ENCODE peak calls at places on chromosomes 7 and 10, in four cellular contexts. I is CD4-positive, alpha-beta T cell; M is DND-41; D is right cardiac atrium. V is an unnamed sample.

GRCh38 chr7:149209518-149210269 is 14.3 kb downstream of the ZNF282 start:
- DNase-seq in I (peak; percentile 52), D (peak; percentile 57), M (peak; percentile 64), V (peak; percentile 55)

GRCh38 chr10:102815790-102816549 is 21.2 kb downstream of the CYP17A1 start:
- DNase-seq in D (peak; percentile 74), M (no peak), I (no peak), V (peak; percentile 68)

GRCh38 chr10:35712486-35712885 is 70.4 kb upstream of the FZD8 start:
- DNase-seq in D (no peak), I (no peak), M (no peak), V (no peak)

GRCh38 chr7:91182819-91183405 is 81.3 kb upstream of the FZD1 start:
- DNase-seq in M (no peak), I (no peak), D (no peak), V (no peak)

GRCh38 chr10:31118561-31118960 is 86.9 kb upstream of the ZNF438 start:
- DNase-seq in M (no peak), D (no peak), I (no peak), V (no peak)

GRCh38 chr10:80480852-80481251 is 26.7 kb downstream of the TSPAN14 start:
- DNase-seq in D (no peak), M (no peak), I (no peak), V (no peak)

GRCh38 chr7:7191137-7191536 is 8.8 kb downstream of the C1GALT1 start:
- DNase-seq in M (no peak), D (no peak), I (no peak), V (no peak)

GRCh38 chr10:101331960-101332359 is 22.0 kb upstream of the BTRC start:
- DNase-seq in I (no peak), D (no peak), M (no peak), V (no peak)

GRCh38 chr10:87860156-87860795 is 3.1 kb downstream of the KLLN start:
- DNase-seq in I (no peak), M (peak; percentile 54), D (no peak), V (peak; percentile 57)

GRCh38 chr10:28798428-28798955 is 121.2 kb downstream of the BAMBI start:
- DNase-seq in M (no peak), I (no peak), D (no peak), V (no peak)

GRCh38 chr7:93150200-93150835 is 2.1 kb upstream of the SAMD9L start:
- DNase-seq in D (no peak), M (no peak), I (no peak), V (no peak)

GRCh38 chr10:75208177-75208576 is 2.4 kb upstream of the VDAC2 start:
- DNase-seq in D (no peak), M (no peak), I (no peak), V (no peak)

GRCh38 chr7:26398436-26399308 is 107.0 kb downstream of the SNX10 start:
- DNase-seq in M (peak; percentile 16), I (no peak), D (peak; percentile 90), V (peak; percentile 73)

GRCh38 chr10:123149162-123149567 is 1.2 kb downstream of the HMX2 start:
- DNase-seq in I (no peak), M (no peak), D (no peak), V (no peak)

GRCh38 chr7:886626-887487 is 10.5 kb downstream of the GET4 start:
- DNase-seq in M (no peak), I (no peak), D (peak; percentile 87), V (no peak)

GRCh38 chr10:101512741-101513140 is 75.3 kb downstream of the POLL start:
- DNase-seq in I (no peak), D (no peak), M (no peak), V (no peak)

GRCh38 chr7:159031135-159031701 is 113.4 kb downstream of the VIPR2 start:
- DNase-seq in D (peak; percentile 93), M (no peak), I (no peak), V (peak; percentile 51)

GRCh38 chr10:80421369-80422220 is 13.2 kb downstream of the PRXL2A start:
- DNase-seq in M (no peak), D (no peak), I (no peak), V (no peak)

GRCh38 chr10:113679463-113680171 is at the start of gene CASP7:
- DNase-seq in I (peak; percentile 68), D (peak; percentile 92), M (peak; percentile 95), V (peak; percentile 74)

GRCh38 chr10:48926255-48926654 is 13.4 kb downstream of the LRRC18 start:
- DNase-seq in M (no peak), D (no peak), I (no peak), V (no peak)

GRCh38 chr10:43250925-43251663 is 15.8 kb downstream of the RASGEF1A start:
- DNase-seq in M (no peak), D (no peak), I (no peak), V (peak; percentile 10)

GRCh38 chr7:157940497-157940896 is 603.7 kb downstream of the DNAJB6 start:
- DNase-seq in D (no peak), M (no peak), I (no peak), V (no peak)

GRCh38 chr7:84178013-84178412 is 16.6 kb downstream of the SEMA3A start:
- DNase-seq in D (no peak), M (no peak), I (no peak), V (no peak)

GRCh38 chr10:1153805-1154351 is 97.7 kb downstream of the WDR37 start:
- DNase-seq in M (peak; percentile 30), D (no peak), I (no peak), V (peak; percentile 12)

GRCh38 chr7:69598487-69599148 is 343 bp downstream of the AUTS2 start:
- DNase-seq in I (no peak), M (peak; percentile 70), D (peak; percentile 60), V (peak; percentile 51)

GRCh38 chr7:140214075-140214684 is 37.4 kb upstream of the KDM7A start:
- DNase-seq in D (no peak), I (no peak), M (no peak), V (no peak)

GRCh38 chr10:11179231-11180105 is 161.8 kb downstream of the CELF2 start:
- DNase-seq in I (no peak), D (no peak), M (no peak), V (no peak)

GRCh38 chr10:11183000-11183399 is 165.3 kb downstream of the CELF2 start:
- DNase-seq in D (no peak), M (no peak), I (no peak), V (no peak)

GRCh38 chr10:11184093-11184492 is 166.4 kb downstream of the CELF2 start:
- DNase-seq in I (no peak), M (no peak), D (no peak), V (no peak)

GRCh38 chr10:11180228-11180627 is 162.6 kb downstream of the CELF2 start:
- DNase-seq in M (peak; percentile 56), I (peak; percentile 41), D (no peak), V (no peak)

GRCh38 chr10:11181996-11182395 is 164.3 kb downstream of the CELF2 start:
- DNase-seq in I (no peak), D (peak; percentile 78), M (no peak), V (peak; percentile 54)
- H3K27ac ChIP-seq in I (peak overlapping the region; percentile 75), D (peak overlapping the region; percentile 59), M (peak overlapping the region; percentile 43), V (no peak overlapping the region)

DNA sequence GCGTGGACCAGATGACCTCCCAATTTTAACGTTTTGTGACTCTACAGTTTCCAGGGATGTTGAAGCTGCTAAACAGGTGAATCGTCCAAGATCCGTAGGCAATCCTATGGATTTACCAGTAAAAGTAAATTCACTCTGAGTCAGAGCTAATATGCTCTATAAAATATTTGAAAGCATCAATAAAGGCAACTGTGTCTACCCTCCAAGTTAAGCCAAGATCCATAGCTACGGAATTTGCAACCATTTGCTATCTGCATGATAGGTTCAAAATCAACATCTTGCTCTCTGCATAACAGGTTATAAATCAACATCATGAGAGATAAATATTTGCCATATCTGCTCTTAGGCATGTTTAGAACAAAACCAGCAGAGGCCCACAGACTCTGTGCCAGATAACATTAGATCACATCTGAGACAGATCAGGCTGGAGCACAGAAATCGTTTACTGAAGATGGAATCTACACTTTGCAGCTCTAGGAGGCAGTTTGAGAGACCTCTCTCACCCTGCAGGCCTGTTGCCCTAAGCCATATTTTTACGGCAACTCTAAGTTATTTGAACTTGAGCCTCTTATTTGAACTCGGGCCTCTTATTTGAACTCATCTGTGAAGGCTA is 80.7 kb upstream of the PDCD4 start:
- DNase-seq in I (no peak), M (no peak), D (no peak), V (no peak)
- H3K27ac ChIP-seq in I (no peak overlapping the region), M (no peak overlapping the region), D (no peak overlapping the region), V (no peak overlapping the region)

GRCh38 chr7:131008840-131009651 is 275.0 kb upstream of the KLF14 start:
- DNase-seq in I (no peak), M (no peak), D (no peak), V (no peak)
- H3K27ac ChIP-seq in I (no peak overlapping the region), M (peak overlapping the region; percentile 80), D (no peak overlapping the region), V (no peak overlapping the region)

GRCh38 chr7:107860241-107860961 is 30.6 kb upstream of the DLD start:
- DNase-seq in D (no peak), M (no peak), I (no peak), V (no peak)

GRCh38 chr7:107856806-107857540 is 34.0 kb upstream of the DLD start:
- DNase-seq in I (peak; percentile 32), M (peak; percentile 30), D (no peak), V (no peak)

GRCh38 chr7:107854989-107855388 is 36.0 kb upstream of the DLD start:
- DNase-seq in D (no peak), I (no peak), M (no peak), V (no peak)

GRCh38 chr7:107858280-107858679 is 32.7 kb upstream of the DLD start:
- DNase-seq in I (no peak), M (no peak), D (no peak), V (no peak)

DNA sequence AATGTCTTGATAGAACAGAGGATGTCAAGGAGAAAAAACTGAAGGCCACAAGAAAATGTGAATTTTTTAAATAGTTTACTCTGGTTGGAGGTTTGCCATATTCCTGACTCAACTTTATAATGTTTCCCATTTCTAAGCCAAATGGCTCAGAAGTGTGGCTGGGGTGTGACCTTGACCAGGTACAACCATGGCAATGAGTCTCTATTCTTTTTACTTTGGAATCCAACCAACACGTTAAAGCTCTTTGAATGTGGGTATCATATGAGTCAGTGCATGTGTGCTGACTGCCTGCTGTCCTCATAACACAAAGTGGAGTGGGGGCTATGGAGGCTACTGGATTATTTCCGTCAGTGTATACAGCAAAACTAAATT is 33.5 kb upstream of the DLD start:
- DNase-seq in M (no peak), I (no peak), D (no peak), V (no peak)
- H3K27ac ChIP-seq in M (no peak overlapping the region), I (no peak overlapping the region), D (no peak overlapping the region), V (no peak overlapping the region)

GRCh38 chr10:3527144-3527543 is 257.9 kb downstream of the KLF6 start:
- DNase-seq in D (no peak), I (no peak), M (no peak), V (no peak)

GRCh38 chr10:3528823-3529222 is 256.2 kb downstream of the KLF6 start:
- DNase-seq in D (no peak), M (no peak), I (no peak), V (no peak)

GRCh38 chr10:3529691-3530090 is 255.3 kb downstream of the KLF6 start:
- DNase-seq in D (no peak), I (no peak), M (no peak), V (no peak)

GRCh38 chr10:3527869-3528268 is 257.1 kb downstream of the KLF6 start:
- DNase-seq in I (no peak), D (no peak), M (no peak), V (no peak)

GRCh38 chr10:3528271-3528670 is 256.7 kb downstream of the KLF6 start:
- DNase-seq in M (no peak), D (no peak), I (no peak), V (no peak)
- H3K27ac ChIP-seq in M (no peak overlapping the region), D (no peak overlapping the region), I (no peak overlapping the region), V (no peak overlapping the region)